ENCODE peak calls at places on chromosome 12, in four cellular contexts. E is K562, G is GM12878, U is HepG2. Y is an unnamed sample.

GRCh38 chr12:98344034-98344565 is 171.3 kb upstream of the TMPO start:
- DNase-seq in E (no peak), G (no peak), U (no peak), Y (no peak)

GRCh38 chr12:8914716-8915526 is 612 bp downstream of the PHC1 start:
- DNase-seq in E (peak), G (no peak), U (peak), Y (peak)

GRCh38 chr12:106138279-106138645 is 492 bp downstream of the NUAK1 start:
- DNase-seq in E (no peak), G (no peak), U (no peak), Y (no peak)

GRCh38 chr12:113137861-113138783 is 2.6 kb upstream of the RASAL1 start:
- DNase-seq in E (no peak), G (no peak), U (no peak), Y (no peak)

GRCh38 chr12:22658214-22658613 is 33.2 kb downstream of the ETNK1 start:
- DNase-seq in E (no peak), G (no peak), U (no peak), Y (no peak)

GRCh38 chr12:94150483-94151225 is 2.3 kb downstream of the PLXNC1 start:
- DNase-seq in E (no peak), G (no peak), U (no peak), Y (no peak)

GRCh38 chr12:6315704-6316597 is 5.5 kb downstream of the PLEKHG6 start:
- DNase-seq in E (no peak), G (no peak), U (no peak), Y (no peak)

GRCh38 chr12:120737557-120738251 is 12.1 kb downstream of the ACADS start:
- DNase-seq in E (no peak), G (no peak), U (no peak), Y (peak)

GRCh38 chr12:29552994-29553748 is 55.7 kb upstream of the OVCH1 start:
- DNase-seq in E (no peak), G (no peak), U (no peak), Y (no peak)

GRCh38 chr12:103455020-103455763 is 40.6 kb downstream of the C12orf42 start:
- DNase-seq in E (no peak), G (no peak), U (no peak), Y (no peak)

GRCh38 chr12:93653079-93653478 is 24.1 kb upstream of the CRADD start:
- DNase-seq in E (no peak), G (no peak), U (no peak), Y (no peak)

GRCh38 chr12:119990382-119990874 is 1.4 kb downstream of the BICDL1 start:
- DNase-seq in E (no peak), G (no peak), U (no peak), Y (no peak)

GRCh38 chr12:53380797-53381738 is 1.1 kb downstream of the SP1 start:
- DNase-seq in E (no peak), G (no peak), U (no peak), Y (no peak)

GRCh38 chr12:113242018-113242418 is 20.8 kb downstream of the TPCN1 start:
- DNase-seq in E (no peak), G (no peak), U (no peak), Y (no peak)

GRCh38 chr12:93624595-93625294 is 52.3 kb downstream of the SOCS2 start:
- DNase-seq in E (peak), G (peak), U (peak), Y (no peak)

GRCh38 chr12:25236190-25236589 is 14.5 kb downstream of the KRAS start:
- DNase-seq in E (no peak), G (no peak), U (no peak), Y (no peak)

GRCh38 chr12:43282106-43282505 is 269.9 kb downstream of the ADAMTS20 start:
- DNase-seq in E (no peak), G (no peak), U (no peak), Y (no peak)

GRCh38 chr12:123532021-123532420 is 1.5 kb downstream of the RILPL1 start:
- DNase-seq in E (no peak), G (peak), U (no peak), Y (no peak)

GRCh38 chr12:105259226-105259625 is 23.3 kb upstream of the APPL2 start:
- DNase-seq in E (no peak), G (no peak), U (no peak), Y (no peak)

GRCh38 chr12:7122876-7123769 is 5.6 kb downstream of the RBP5 start:
- DNase-seq in E (peak), G (no peak), U (no peak), Y (no peak)

GRCh38 chr12:86138770-86139169 is 117.4 kb downstream of the MGAT4C start:
- DNase-seq in E (no peak), G (no peak), U (no peak), Y (no peak)

GRCh38 chr12:104055686-104056388 is 5.8 kb upstream of the GLT8D2 start:
- DNase-seq in E (no peak), G (no peak), U (no peak), Y (no peak)

GRCh38 chr12:11697670-11698387 is 48.4 kb downstream of the ETV6 start:
- DNase-seq in E (no peak), G (no peak), U (no peak), Y (no peak)

GRCh38 chr12:112577473-112578334 is 159.0 kb downstream of the PTPN11 start:
- DNase-seq in E (no peak), G (no peak), U (no peak), Y (no peak)

GRCh38 chr12:106771425-106771824 is 3.1 kb upstream of the RIC8B start:
- DNase-seq in E (no peak), G (no peak), U (peak), Y (no peak)

GRCh38 chr12:16606201-16606849 is 363 bp upstream of the LMO3 start:
- DNase-seq in E (no peak), G (no peak), U (no peak), Y (peak)

GRCh38 chr12:77388611-77389265 is 323.4 kb upstream of the E2F7 start:
- DNase-seq in E (no peak), G (no peak), U (no peak), Y (no peak)

GRCh38 chr12:13084898-13085640 is 18.4 kb downstream of the GSG1 start:
- DNase-seq in E (no peak), G (no peak), U (no peak), Y (no peak)

GRCh38 chr12:58596381-58596780 is 323.9 kb downstream of the LRIG3 start:
- DNase-seq in E (no peak), G (no peak), U (no peak), Y (no peak)

GRCh38 chr12:58593557-58594304 is 326.6 kb downstream of the LRIG3 start:
- DNase-seq in E (no peak), G (no peak), U (no peak), Y (no peak)

GRCh38 chr12:58588771-58589170 is 331.5 kb downstream of the LRIG3 start:
- DNase-seq in E (no peak), G (no peak), U (no peak), Y (no peak)

DNA sequence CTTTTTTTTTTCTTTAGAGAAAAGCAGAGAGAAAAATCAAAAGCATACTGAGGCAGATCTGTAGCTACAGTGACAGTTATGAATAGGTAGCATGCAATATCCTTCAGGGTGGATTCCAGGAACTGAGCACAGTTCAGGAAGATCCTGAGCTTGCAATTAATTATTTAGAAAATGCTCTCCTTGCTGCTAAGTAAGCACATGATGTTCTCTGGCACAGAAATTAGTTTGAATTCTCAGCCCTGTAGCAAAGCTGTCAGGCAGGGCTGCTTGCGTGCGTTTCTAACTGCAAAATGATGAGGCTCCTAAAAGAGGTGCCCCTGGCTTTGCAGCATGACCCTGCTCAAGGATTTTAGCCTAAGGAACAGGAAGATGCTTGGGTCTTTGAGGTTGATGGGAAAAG is 327.5 kb downstream of the LRIG3 start:
- DNase-seq in E (no peak), G (no peak), U (no peak), Y (no peak)
- TF ChIP-seq TARDBP in E (no peak), G (no peak), U (no peak), Y (no peak)

DNA sequence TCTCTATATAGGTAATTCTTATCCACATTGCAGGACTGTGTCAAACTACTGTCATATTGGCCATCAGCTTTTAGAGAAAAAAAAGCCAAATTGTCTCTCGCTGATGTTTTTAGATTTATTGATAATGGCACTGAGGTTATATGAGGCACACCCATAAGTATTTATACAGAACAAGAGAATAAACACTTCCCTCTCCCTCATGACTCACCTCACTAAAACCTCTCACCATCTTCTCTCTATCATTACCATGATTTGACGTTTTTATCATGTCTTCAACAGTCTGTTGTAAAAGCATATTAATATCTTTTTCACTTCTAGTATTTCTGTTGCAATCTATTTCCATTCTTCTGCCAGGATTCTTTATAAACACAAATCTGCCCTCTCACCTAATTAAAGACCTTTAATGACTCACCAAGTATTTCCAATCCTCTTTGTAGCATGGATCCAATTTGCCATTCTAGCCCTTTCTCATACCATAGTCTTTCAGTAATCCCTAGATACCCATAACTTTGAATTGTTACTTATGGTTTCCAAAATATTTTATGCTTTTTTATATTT is 527.7 kb downstream of the SLC16A7 start:
- DNase-seq in E (no peak), G (no peak), U (no peak), Y (no peak)
- TF ChIP-seq FOXM1 in E (no peak), G (no peak), U (no peak), Y (no peak)

DNA sequence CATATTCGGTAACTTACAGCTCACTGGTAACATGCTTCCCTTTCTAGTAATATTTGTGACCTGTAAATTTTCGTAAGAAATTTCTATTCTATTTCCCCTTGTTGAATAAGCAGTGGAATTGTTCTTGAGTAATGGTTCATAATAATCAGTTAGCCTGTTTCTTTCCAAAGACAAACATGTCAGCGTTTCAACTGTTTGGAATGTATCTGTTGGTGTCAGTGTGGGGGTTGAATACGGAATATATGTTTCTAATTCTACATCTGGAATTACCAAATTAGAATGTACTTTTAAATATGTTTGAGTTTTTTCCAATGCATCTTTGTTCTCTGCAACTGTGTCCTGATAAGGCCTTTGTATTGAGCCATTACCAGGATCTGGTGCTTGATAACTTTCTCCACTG is 2.0 kb downstream of the BBS10 start:
- DNase-seq in E (no peak), G (no peak), U (no peak), Y (no peak)
- TF ChIP-seq TARDBP in E (no peak), G (no peak), U (no peak), Y (no peak)

GRCh38 chr12:3428631-3429030 is 62.4 kb upstream of the PRMT8 start:
- DNase-seq in E (no peak), G (no peak), U (no peak), Y (no peak)

GRCh38 chr12:3431685-3432084 is 59.3 kb upstream of the PRMT8 start:
- DNase-seq in E (no peak), G (no peak), U (no peak), Y (no peak)

GRCh38 chr12:3432868-3433267 is 58.1 kb upstream of the PRMT8 start:
- DNase-seq in E (no peak), G (no peak), U (no peak), Y (no peak)

GRCh38 chr12:3432176-3432742 is 58.7 kb upstream of the PRMT8 start:
- DNase-seq in E (no peak), G (no peak), U (peak), Y (no peak)

DNA sequence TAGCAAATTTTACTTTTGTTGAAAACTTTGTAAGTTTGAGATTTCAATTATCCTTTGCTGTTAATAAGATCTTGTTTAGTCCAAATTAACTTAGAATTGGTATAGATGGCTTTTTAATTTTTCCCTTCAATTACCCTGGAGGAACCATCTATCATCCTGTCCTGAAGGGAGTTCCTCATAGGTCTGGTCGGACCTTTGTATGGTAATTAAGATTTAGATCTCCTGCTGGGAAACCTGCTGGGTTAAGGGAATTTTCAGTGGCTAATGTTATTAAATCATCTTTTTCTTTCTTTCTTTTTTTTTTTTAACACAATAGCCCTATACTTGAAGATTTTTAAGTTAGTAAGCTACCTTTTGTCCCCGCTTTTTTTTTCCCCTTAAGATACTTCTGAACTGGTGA is 63.0 kb upstream of the PRMT8 start:
- DNase-seq in E (no peak), G (no peak), U (no peak), Y (no peak)
- TF ChIP-seq FOXM1 in E (no peak), G (no peak), U (no peak), Y (no peak)

Y was measured in HEK293T.